ENCODE peak calls at places on chromosomes 5 and 9, in seven cellular contexts. One of them, this sample, is unnamed. For H3K36me3, the result is how much of the 10 kb centered on the place peaks cover.

GRCh38 chr9:136623016-136623848 is 39.5 kb upstream of the EGFL7 start:
- DNase-seq in kidney: no peak
- DNase-seq in iPS DF 6.9: no peak
- DNase-seq in Caco-2: no peak
- DNase-seq in CD8-positive, alpha-beta T cell: no peak
- DNase-seq in heart right ventricle: no peak
- DNase-seq in adrenal gland: no peak
- DNase-seq in this sample: no peak

GRCh38 chr9:31372796-31373587 is 1011.5 kb upstream of the ACO1 start:
- DNase-seq in kidney: no peak
- DNase-seq in iPS DF 6.9: no peak
- DNase-seq in Caco-2: no peak
- DNase-seq in CD8-positive, alpha-beta T cell: no peak
- DNase-seq in heart right ventricle: no peak
- DNase-seq in adrenal gland: no peak
- DNase-seq in this sample: no peak

GRCh38 chr9:116319480-116319879 is 165.9 kb downstream of the PAPPA start:
- DNase-seq in kidney: no peak
- DNase-seq in iPS DF 6.9: no peak
- DNase-seq in Caco-2: no peak
- DNase-seq in CD8-positive, alpha-beta T cell: no peak
- DNase-seq in heart right ventricle: no peak
- DNase-seq in adrenal gland: no peak
- DNase-seq in this sample: no peak

GRCh38 chr5:96927008-96927407 is 8.9 kb upstream of the LNPEP start:
- DNase-seq in kidney: no peak
- DNase-seq in iPS DF 6.9: no peak
- DNase-seq in Caco-2: no peak
- DNase-seq in CD8-positive, alpha-beta T cell: no peak
- DNase-seq in heart right ventricle: no peak
- DNase-seq in adrenal gland: no peak
- DNase-seq in this sample: no peak

GRCh38 chr9:100623969-100624368 is 46.1 kb downstream of the CAVIN4 start:
- DNase-seq in kidney: no peak
- DNase-seq in iPS DF 6.9: no peak
- DNase-seq in Caco-2: no peak
- DNase-seq in CD8-positive, alpha-beta T cell: no peak
- DNase-seq in heart right ventricle: no peak
- DNase-seq in adrenal gland: no peak
- DNase-seq in this sample: no peak

GRCh38 chr5:135591277-135591676 is 12.5 kb upstream of the CXCL14 start:
- DNase-seq in kidney: no peak
- DNase-seq in iPS DF 6.9: no peak
- DNase-seq in Caco-2: no peak
- DNase-seq in CD8-positive, alpha-beta T cell: no peak
- DNase-seq in heart right ventricle: no peak
- DNase-seq in adrenal gland: no peak
- DNase-seq in this sample: no peak

GRCh38 chr9:109014267-109015025 is 1.1 kb upstream of the CTNNAL1 start:
- DNase-seq in kidney: no peak
- DNase-seq in iPS DF 6.9: no peak
- DNase-seq in Caco-2: peak
- DNase-seq in CD8-positive, alpha-beta T cell: no peak
- DNase-seq in heart right ventricle: peak
- DNase-seq in adrenal gland: peak
- DNase-seq in this sample: no peak

GRCh38 chr5:140402258-140403074 is 833 bp downstream of the ANKHD1 start:
- DNase-seq in kidney: no peak
- DNase-seq in iPS DF 6.9: no peak
- DNase-seq in Caco-2: peak
- DNase-seq in CD8-positive, alpha-beta T cell: peak
- DNase-seq in heart right ventricle: peak
- DNase-seq in adrenal gland: peak
- DNase-seq in this sample: no peak

GRCh38 chr5:181261320-181262085 is 560 bp upstream of the TRIM52 start:
- DNase-seq in kidney: peak
- DNase-seq in iPS DF 6.9: no peak
- DNase-seq in Caco-2: peak
- DNase-seq in CD8-positive, alpha-beta T cell: peak
- DNase-seq in heart right ventricle: peak
- DNase-seq in adrenal gland: peak
- DNase-seq in this sample: no peak

GRCh38 chr5:177270653-177271052 is 32.9 kb downstream of the RAB24 start:
- DNase-seq in kidney: no peak
- DNase-seq in iPS DF 6.9: no peak
- DNase-seq in Caco-2: no peak
- DNase-seq in CD8-positive, alpha-beta T cell: no peak
- DNase-seq in heart right ventricle: no peak
- DNase-seq in adrenal gland: no peak
- DNase-seq in this sample: no peak
- H3K36me3 ChIP-seq in kidney: under half
- H3K36me3 ChIP-seq in iPS DF 6.9: under half
- H3K36me3 ChIP-seq in Caco-2: under half
- H3K36me3 ChIP-seq in CD8-positive, alpha-beta T cell: under half
- H3K36me3 ChIP-seq in heart right ventricle: under half
- H3K36me3 ChIP-seq in adrenal gland: half or more
- H3K36me3 ChIP-seq in this sample: under half

GRCh38 chr5:1497271-1497777 is 26.4 kb downstream of the LPCAT1 start:
- DNase-seq in kidney: no peak
- DNase-seq in iPS DF 6.9: no peak
- DNase-seq in Caco-2: no peak
- DNase-seq in CD8-positive, alpha-beta T cell: no peak
- DNase-seq in heart right ventricle: no peak
- DNase-seq in adrenal gland: no peak
- DNase-seq in this sample: no peak
- H3K4me3 ChIP-seq in kidney: no peak
- H3K4me3 ChIP-seq in iPS DF 6.9: no peak
- H3K4me3 ChIP-seq in Caco-2: no peak
- H3K4me3 ChIP-seq in CD8-positive, alpha-beta T cell: no peak
- H3K4me3 ChIP-seq in heart right ventricle: no peak
- H3K4me3 ChIP-seq in adrenal gland: no peak
- H3K4me3 ChIP-seq in this sample: no peak

DNA sequence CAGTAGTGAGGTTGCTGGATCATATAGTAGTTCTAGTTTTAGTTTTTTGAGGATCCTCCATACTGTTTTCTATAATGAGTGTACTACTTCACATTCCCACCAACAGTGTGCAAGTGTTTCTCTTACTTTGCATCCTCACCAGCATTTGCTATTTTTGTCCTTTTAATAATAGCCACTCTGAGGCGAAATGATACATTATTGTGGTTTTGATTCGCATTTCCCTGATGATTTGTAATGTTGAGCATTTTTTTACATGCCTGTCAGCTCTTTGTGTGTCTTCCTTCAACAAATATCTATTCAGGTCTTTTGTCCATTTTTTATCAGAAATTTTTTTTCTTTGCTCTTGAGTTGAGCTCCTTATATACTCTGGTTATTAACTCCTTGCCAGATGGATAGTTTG is 114.0 kb downstream of the ADAMTSL1 start:
- DNase-seq in kidney: no peak
- DNase-seq in iPS DF 6.9: no peak
- DNase-seq in Caco-2: no peak
- DNase-seq in CD8-positive, alpha-beta T cell: no peak
- DNase-seq in heart right ventricle: no peak
- DNase-seq in adrenal gland: no peak
- DNase-seq in this sample: no peak
- H3K36me3 ChIP-seq in kidney: under half
- H3K36me3 ChIP-seq in iPS DF 6.9: under half
- H3K36me3 ChIP-seq in Caco-2: under half
- H3K36me3 ChIP-seq in CD8-positive, alpha-beta T cell: under half
- H3K36me3 ChIP-seq in heart right ventricle: under half
- H3K36me3 ChIP-seq in adrenal gland: under half
- H3K36me3 ChIP-seq in this sample: under half

GRCh38 chr9:93828331-93829097 is 126.6 kb downstream of the BARX1 start:
- DNase-seq in kidney: no peak
- DNase-seq in iPS DF 6.9: no peak
- DNase-seq in Caco-2: no peak
- DNase-seq in CD8-positive, alpha-beta T cell: no peak
- DNase-seq in heart right ventricle: no peak
- DNase-seq in adrenal gland: no peak
- DNase-seq in this sample: no peak

GRCh38 chr9:93826905-93827544 is 128.1 kb downstream of the BARX1 start:
- DNase-seq in kidney: no peak
- DNase-seq in iPS DF 6.9: no peak
- DNase-seq in Caco-2: no peak
- DNase-seq in CD8-positive, alpha-beta T cell: no peak
- DNase-seq in heart right ventricle: no peak
- DNase-seq in adrenal gland: no peak
- DNase-seq in this sample: no peak

GRCh38 chr9:93829271-93830223 is 125.6 kb downstream of the BARX1 start:
- DNase-seq in kidney: no peak
- DNase-seq in iPS DF 6.9: no peak
- DNase-seq in Caco-2: no peak
- DNase-seq in CD8-positive, alpha-beta T cell: no peak
- DNase-seq in heart right ventricle: no peak
- DNase-seq in adrenal gland: no peak
- DNase-seq in this sample: no peak

GRCh38 chr9:93826209-93826608 is 128.9 kb downstream of the BARX1 start:
- DNase-seq in kidney: no peak
- DNase-seq in iPS DF 6.9: no peak
- DNase-seq in Caco-2: no peak
- DNase-seq in CD8-positive, alpha-beta T cell: peak
- DNase-seq in heart right ventricle: no peak
- DNase-seq in adrenal gland: no peak
- DNase-seq in this sample: no peak

DNA sequence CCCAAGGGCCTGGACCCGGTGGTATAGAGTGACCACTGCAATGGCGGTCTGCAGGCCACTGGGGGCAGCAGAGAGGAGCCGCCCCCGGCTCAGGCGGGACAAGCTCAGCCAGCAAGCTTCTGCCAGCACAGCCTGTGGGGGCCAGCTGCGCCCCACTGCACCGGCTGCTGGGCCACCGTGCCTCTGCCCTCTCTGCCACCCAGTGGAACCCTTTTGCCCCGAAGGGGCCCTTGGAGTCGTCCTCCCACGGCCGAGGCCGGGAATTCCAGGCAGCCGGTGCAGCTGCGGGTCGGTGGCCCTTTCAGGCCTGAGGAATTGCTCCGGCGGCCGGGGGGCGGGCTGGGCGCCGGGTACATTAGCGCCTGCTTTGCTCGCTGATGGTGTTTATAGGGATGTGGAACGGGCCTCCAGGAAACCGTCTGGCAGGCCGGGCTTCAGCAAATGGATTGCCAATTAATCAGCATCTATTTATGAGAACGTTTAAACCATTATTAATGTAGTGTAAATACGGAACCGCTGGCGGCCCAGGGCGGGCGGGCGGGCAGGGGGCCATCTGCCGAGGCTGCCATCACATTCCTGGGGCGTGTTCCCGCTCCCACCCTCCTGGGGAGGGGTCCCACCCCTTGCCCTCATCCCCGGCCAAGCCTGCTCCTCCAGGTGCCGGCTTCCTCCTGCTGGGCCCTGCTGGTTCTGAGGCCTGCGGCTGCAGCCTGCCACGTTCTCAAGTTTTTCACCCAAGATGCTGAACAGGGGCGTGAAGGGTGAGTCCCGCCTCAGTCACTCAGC is 127.4 kb downstream of the BARX1 start:
- DNase-seq in kidney: no peak
- DNase-seq in iPS DF 6.9: no peak
- DNase-seq in Caco-2: no peak
- DNase-seq in CD8-positive, alpha-beta T cell: peak
- DNase-seq in heart right ventricle: no peak
- DNase-seq in adrenal gland: peak
- DNase-seq in this sample: no peak
- H3K4me3 ChIP-seq in kidney: no peak
- H3K4me3 ChIP-seq in iPS DF 6.9: peak
- H3K4me3 ChIP-seq in Caco-2: no peak
- H3K4me3 ChIP-seq in CD8-positive, alpha-beta T cell: no peak
- H3K4me3 ChIP-seq in heart right ventricle: peak
- H3K4me3 ChIP-seq in adrenal gland: no peak
- H3K4me3 ChIP-seq in this sample: peak

GRCh38 chr9:37923796-37924430 is 20.0 kb upstream of the SLC25A51 start:
- DNase-seq in kidney: no peak
- DNase-seq in iPS DF 6.9: no peak
- DNase-seq in Caco-2: no peak
- DNase-seq in CD8-positive, alpha-beta T cell: no peak
- DNase-seq in heart right ventricle: no peak
- DNase-seq in adrenal gland: no peak
- DNase-seq in this sample: no peak

GRCh38 chr9:37921546-37922300 is 17.8 kb upstream of the SLC25A51 start:
- DNase-seq in kidney: no peak
- DNase-seq in iPS DF 6.9: no peak
- DNase-seq in Caco-2: peak
- DNase-seq in CD8-positive, alpha-beta T cell: no peak
- DNase-seq in heart right ventricle: no peak
- DNase-seq in adrenal gland: no peak
- DNase-seq in this sample: no peak

GRCh38 chr9:37922391-37923120 is 18.6 kb upstream of the SLC25A51 start:
- DNase-seq in kidney: no peak
- DNase-seq in iPS DF 6.9: no peak
- DNase-seq in Caco-2: no peak
- DNase-seq in CD8-positive, alpha-beta T cell: no peak
- DNase-seq in heart right ventricle: no peak
- DNase-seq in adrenal gland: no peak
- DNase-seq in this sample: no peak

GRCh38 chr9:37924538-37924937 is 20.6 kb upstream of the SLC25A51 start:
- DNase-seq in kidney: no peak
- DNase-seq in iPS DF 6.9: no peak
- DNase-seq in Caco-2: no peak
- DNase-seq in CD8-positive, alpha-beta T cell: no peak
- DNase-seq in heart right ventricle: no peak
- DNase-seq in adrenal gland: no peak
- DNase-seq in this sample: no peak

GRCh38 chr9:37923121-37923795 is 19.3 kb upstream of the SLC25A51 start:
- DNase-seq in kidney: no peak
- DNase-seq in iPS DF 6.9: no peak
- DNase-seq in Caco-2: no peak
- DNase-seq in CD8-positive, alpha-beta T cell: no peak
- DNase-seq in heart right ventricle: no peak
- DNase-seq in adrenal gland: no peak
- DNase-seq in this sample: no peak
- H3K36me3 ChIP-seq in kidney: under half
- H3K36me3 ChIP-seq in iPS DF 6.9: under half
- H3K36me3 ChIP-seq in Caco-2: under half
- H3K36me3 ChIP-seq in CD8-positive, alpha-beta T cell: under half
- H3K36me3 ChIP-seq in heart right ventricle: under half
- H3K36me3 ChIP-seq in adrenal gland: under half
- H3K36me3 ChIP-seq in this sample: under half

GRCh38 chr5:150615141-150615699 is 25.2 kb upstream of the SYNPO start:
- DNase-seq in kidney: no peak
- DNase-seq in iPS DF 6.9: no peak
- DNase-seq in Caco-2: no peak
- DNase-seq in CD8-positive, alpha-beta T cell: no peak
- DNase-seq in heart right ventricle: peak
- DNase-seq in adrenal gland: peak
- DNase-seq in this sample: no peak
- H3K4me3 ChIP-seq in kidney: no peak
- H3K4me3 ChIP-seq in iPS DF 6.9: no peak
- H3K4me3 ChIP-seq in Caco-2: no peak
- H3K4me3 ChIP-seq in CD8-positive, alpha-beta T cell: no peak
- H3K4me3 ChIP-seq in heart right ventricle: no peak
- H3K4me3 ChIP-seq in adrenal gland: no peak
- H3K4me3 ChIP-seq in this sample: no peak